ENCODE peak calls at places on chromosome 20, in five cellular contexts. F, K, U, W and B are unnamed samples. For H3K36me3 and H3K4me1, the result is how much of the 10 kb centered on the place peaks cover.

GRCh38 chr20:1434571-1435336 is 31.9 kb downstream of the NSFL1C start:
- DNase-seq in K (peak), U (peak), W (peak), F (no peak), B (peak)

GRCh38 chr20:23193985-23194384 is 107.9 kb upstream of the CD93 start:
- DNase-seq in W (no peak), K (no peak), F (no peak), U (no peak), B (no peak)

GRCh38 chr20:44153636-44154043 is 33.3 kb downstream of the JPH2 start:
- DNase-seq in K (no peak), W (peak), F (peak), U (peak), B (peak)

GRCh38 chr20:19964289-19965263 is 52.6 kb upstream of the NAA20 start:
- DNase-seq in K (peak), W (peak), U (peak), F (peak), B (peak)

GRCh38 chr20:35271073-35271882 is 6.6 kb downstream of the MMP24OS start:
- DNase-seq in K (no peak), U (no peak), W (no peak), F (no peak), B (no peak)

GRCh38 chr20:4607287-4607713 is 114.4 kb upstream of the PRND start:
- DNase-seq in K (peak), U (peak), W (peak), F (peak), B (peak)

GRCh38 chr20:36219671-36220220 is 16.5 kb upstream of the AAR2 start:
- DNase-seq in U (no peak), W (no peak), K (no peak), F (no peak), B (no peak)

GRCh38 chr20:59827138-59828056 is 106.0 kb downstream of the SYCP2 start:
- DNase-seq in K (peak), F (no peak), W (no peak), U (no peak), B (no peak)

GRCh38 chr20:42594659-42595058 is 595.0 kb downstream of the PTPRT start:
- DNase-seq in U (no peak), F (no peak), K (no peak), W (no peak), B (no peak)

GRCh38 chr20:10667560-10668167 is 6.1 kb downstream of the JAG1 start:
- DNase-seq in F (no peak), K (no peak), U (no peak), W (no peak), B (no peak)

GRCh38 chr20:64129146-64129782 is 21.9 kb upstream of the NPBWR2 start:
- DNase-seq in K (no peak), U (no peak), W (no peak), F (no peak), B (peak)

GRCh38 chr20:37295001-37295400 is 5.5 kb downstream of the MANBAL start:
- DNase-seq in F (peak), U (peak), K (peak), W (peak), B (peak)

GRCh38 chr20:13788167-13788834 is 3.5 kb downstream of the NDUFAF5 start:
- DNase-seq in F (peak), K (peak), W (peak), U (peak), B (peak)

GRCh38 chr20:58718121-58718563 is 25.5 kb downstream of the NPEPL1 start:
- DNase-seq in U (no peak), W (no peak), K (no peak), F (peak), B (no peak)

GRCh38 chr20:21303872-21304586 is 898 bp downstream of the XRN2 start:
- DNase-seq in K (no peak), W (peak), F (no peak), U (no peak), B (no peak)

GRCh38 chr20:2986466-2986865 is 57.0 kb upstream of the GNRH2 start:
- DNase-seq in K (no peak), W (peak), F (no peak), U (no peak), B (no peak)

GRCh38 chr20:2993250-2993649 is 50.2 kb upstream of the GNRH2 start:
- DNase-seq in K (no peak), U (no peak), F (no peak), W (no peak), B (no peak)

GRCh38 chr20:2995796-2996195 is 47.6 kb upstream of the GNRH2 start:
- DNase-seq in W (no peak), U (no peak), K (no peak), F (no peak), B (no peak)

GRCh38 chr20:2991532-2991931 is 51.9 kb upstream of the GNRH2 start:
- DNase-seq in W (no peak), U (no peak), K (no peak), F (no peak), B (no peak)
- H3K36me3 ChIP-seq in W (under half), U (under half), K (under half), F (under half), B (half or more)

GRCh38 chr20:62927128-62927705 is 912 bp upstream of the DIDO1 start:
- DNase-seq in U (no peak), F (no peak), K (no peak), W (no peak), B (no peak)

GRCh38 chr20:62926229-62927127 is at the start of gene DIDO1:
- DNase-seq in F (peak), U (peak), K (peak), W (peak), B (peak)

GRCh38 chr20:62929051-62929538 is 2.8 kb upstream of the DIDO1 start:
- DNase-seq in F (peak), W (peak), U (peak), K (peak), B (peak)

GRCh38 chr20:62925420-62926228 is 681 bp downstream of the DIDO1 start:
- DNase-seq in U (peak), K (peak), F (no peak), W (peak), B (peak)

GRCh38 chr20:62928246-62928939 is 2.1 kb upstream of the DIDO1 start:
- DNase-seq in W (no peak), U (no peak), F (no peak), K (no peak), B (peak)
- H3K4me1 ChIP-seq in W (under half), U (under half), F (under half), K (under half), B (half or more)

DNA sequence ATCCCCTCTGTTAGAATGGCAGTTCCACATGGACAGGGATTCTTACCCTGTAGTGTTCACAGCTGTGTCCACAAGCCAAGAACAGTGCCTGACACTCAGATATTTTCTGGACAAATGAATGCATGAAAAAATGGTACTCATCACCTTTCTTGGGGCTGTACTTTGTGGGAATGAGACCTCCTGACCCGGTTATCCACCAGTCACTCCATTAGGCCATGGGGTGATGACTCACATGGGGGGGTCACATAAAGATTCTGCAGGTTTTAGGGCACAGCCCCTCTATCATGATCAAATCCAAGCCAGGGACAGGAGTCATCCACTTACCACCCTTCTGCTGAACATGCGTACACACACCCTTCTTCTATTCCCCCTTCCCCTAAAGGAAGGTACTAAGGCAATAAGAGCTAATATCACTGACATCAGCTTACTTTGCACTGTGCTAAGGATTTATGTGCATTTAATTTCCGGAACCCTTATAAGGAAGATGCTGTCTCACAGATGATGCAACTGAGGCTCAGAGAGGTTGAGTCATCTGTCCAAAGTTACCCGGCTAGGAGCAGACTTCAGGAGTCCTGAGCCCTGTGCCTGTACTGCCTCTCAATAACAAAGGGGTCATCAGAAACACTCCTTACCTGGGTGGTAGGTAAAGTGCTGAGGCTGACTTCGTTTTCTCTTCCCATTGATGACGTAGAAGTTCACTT is 107.8 kb downstream of the NFATC2 start:
- DNase-seq in U (peak), K (no peak), F (no peak), W (peak), B (no peak)
- H3K27ac ChIP-seq in U (no peak), K (no peak), F (no peak), W (no peak), B (no peak)

GRCh38 chr20:34111057-34111711 is 859 bp downstream of the EIF2S2 start:
- DNase-seq in F (no peak), U (peak), W (peak), K (peak), B (no peak)

GRCh38 chr20:34112600-34113061 is 588 bp upstream of the EIF2S2 start:
- DNase-seq in F (peak), U (no peak), K (peak), W (peak), B (no peak)

GRCh38 chr20:34109442-34109841 is 2.6 kb downstream of the EIF2S2 start:
- DNase-seq in K (no peak), F (no peak), W (no peak), U (no peak), B (no peak)

GRCh38 chr20:34110025-34111013 is 1.7 kb downstream of the EIF2S2 start:
- DNase-seq in W (peak), F (no peak), K (peak), U (no peak), B (no peak)

GRCh38 chr20:34111712-34112599 is at the start of gene EIF2S2:
- DNase-seq in W (peak), U (peak), K (peak), F (peak), B (peak)
- H3K36me3 ChIP-seq in W (under half), U (under half), K (under half), F (under half), B (under half)

GRCh38 chr20:47350181-47350550 is 6.3 kb downstream of the ZMYND8 start:
- DNase-seq in K (no peak), F (no peak), U (no peak), W (no peak), B (no peak)

GRCh38 chr20:47352332-47353223 is 3.9 kb downstream of the ZMYND8 start:
- DNase-seq in W (no peak), U (peak), F (no peak), K (peak), B (no peak)

GRCh38 chr20:47353224-47353696 is 3.2 kb downstream of the ZMYND8 start:
- DNase-seq in U (no peak), F (no peak), W (no peak), K (no peak), B (no peak)

GRCh38 chr20:47350691-47351545 is 5.6 kb downstream of the ZMYND8 start:
- DNase-seq in W (no peak), U (no peak), K (no peak), F (no peak), B (no peak)

GRCh38 chr20:47351643-47352331 is 4.7 kb downstream of the ZMYND8 start:
- DNase-seq in W (no peak), U (no peak), F (no peak), K (peak), B (no peak)
- H3K4me1 ChIP-seq in W (half or more), U (half or more), F (under half), K (under half), B (half or more)

GRCh38 chr20:53657289-53657678 is 63.6 kb upstream of the ZNF217 start:
- DNase-seq in F (no peak), K (no peak), U (no peak), W (no peak), B (no peak)
- H3K27ac ChIP-seq in F (peak), K (no peak), U (no peak), W (no peak), B (no peak)

GRCh38 chr20:431012-431904 is 23.2 kb downstream of the RBCK1 start:
- DNase-seq in K (peak), W (peak), F (no peak), U (peak), B (peak)
- H3K36me3 ChIP-seq in K (under half), W (half or more), F (under half), U (under half), B (half or more)